ENCODE peak calls at places on chromosome 17, in five cellular contexts. One of them, this sample, is unnamed.

GRCh38 chr17:3845361-3845753 is 689 bp downstream of the NCBP3 start:
- DNase-seq in tibial nerve: no peak
- DNase-seq in upper lobe of left lung: no peak
- DNase-seq in stomach: no peak
- DNase-seq in K562: peak; percentile 44
- DNase-seq in this sample: no peak

GRCh38 chr17:43369986-43370385 is 28.8 kb upstream of the ARL4D start:
- DNase-seq in tibial nerve: no peak
- DNase-seq in upper lobe of left lung: no peak
- DNase-seq in stomach: no peak
- DNase-seq in K562: no peak
- DNase-seq in this sample: no peak

GRCh38 chr17:12545877-12546513 is 119.7 kb upstream of the MYOCD start:
- DNase-seq in upper lobe of left lung: no peak
- DNase-seq in stomach: no peak
- DNase-seq in K562: peak; percentile 38
- DNase-seq in tibial nerve: peak; percentile 44
- DNase-seq in this sample: peak; percentile 46

GRCh38 chr17:6374761-6375312 is 60.1 kb downstream of the AIPL1 start:
- DNase-seq in tibial nerve: no peak
- DNase-seq in upper lobe of left lung: no peak
- DNase-seq in stomach: no peak
- DNase-seq in K562: peak; percentile 11
- DNase-seq in this sample: no peak

GRCh38 chr17:76189741-76190140 is 48.7 kb upstream of the FOXJ1 start:
- DNase-seq in upper lobe of left lung: no peak
- DNase-seq in stomach: no peak
- DNase-seq in tibial nerve: no peak
- DNase-seq in K562: peak; percentile 66
- DNase-seq in this sample: no peak

GRCh38 chr17:64741038-64741641 is 79.0 kb upstream of the SMURF2 start:
- DNase-seq in upper lobe of left lung: no peak
- DNase-seq in stomach: peak; percentile 50
- DNase-seq in tibial nerve: no peak
- DNase-seq in K562: no peak
- DNase-seq in this sample: no peak

GRCh38 chr17:32976131-32976530 is 15.5 kb upstream of the SPACA3 start:
- DNase-seq in stomach: no peak
- DNase-seq in K562: no peak
- DNase-seq in tibial nerve: no peak
- DNase-seq in upper lobe of left lung: no peak
- DNase-seq in this sample: no peak

GRCh38 chr17:67833946-67834631 is 8.8 kb downstream of the BPTF start:
- DNase-seq in stomach: no peak
- DNase-seq in upper lobe of left lung: no peak
- DNase-seq in K562: peak; percentile 66
- DNase-seq in tibial nerve: no peak
- DNase-seq in this sample: no peak

GRCh38 chr17:65173284-65173793 is 36.2 kb downstream of the RGS9 start:
- DNase-seq in tibial nerve: no peak
- DNase-seq in stomach: peak; percentile 42
- DNase-seq in K562: peak; percentile 96
- DNase-seq in upper lobe of left lung: no peak
- DNase-seq in this sample: peak; percentile 44

GRCh38 chr17:62725791-62726249 is 82.3 kb downstream of the MARCHF10 start:
- DNase-seq in stomach: no peak
- DNase-seq in tibial nerve: no peak
- DNase-seq in upper lobe of left lung: no peak
- DNase-seq in K562: no peak
- DNase-seq in this sample: no peak

GRCh38 chr17:28545787-28546415 is 6.5 kb downstream of the UNC119 start:
- DNase-seq in upper lobe of left lung: no peak
- DNase-seq in K562: no peak
- DNase-seq in tibial nerve: no peak
- DNase-seq in stomach: no peak
- DNase-seq in this sample: no peak

GRCh38 chr17:7252176-7253043 is at the start of gene ELP5:
- DNase-seq in stomach: peak; percentile 94
- DNase-seq in K562: peak; percentile 93
- DNase-seq in upper lobe of left lung: peak; percentile 94
- DNase-seq in tibial nerve: peak; percentile 95
- DNase-seq in this sample: peak; percentile 96

GRCh38 chr17:63984651-63985386 is 12.1 kb upstream of the SCN4A start:
- DNase-seq in tibial nerve: peak; percentile 74
- DNase-seq in upper lobe of left lung: peak; percentile 56
- DNase-seq in K562: peak; percentile 48
- DNase-seq in stomach: peak; percentile 30
- DNase-seq in this sample: peak; percentile 52

GRCh38 chr17:72618018-72618509 is 474.4 kb downstream of the SLC39A11 start:
- DNase-seq in K562: peak; percentile 7
- DNase-seq in stomach: peak; percentile 83
- DNase-seq in tibial nerve: no peak
- DNase-seq in upper lobe of left lung: no peak
- DNase-seq in this sample: no peak

GRCh38 chr17:63550816-63551639 is 751 bp downstream of the DCAF7 start:
- DNase-seq in K562: peak; percentile 68
- DNase-seq in upper lobe of left lung: no peak
- DNase-seq in stomach: peak; percentile 19
- DNase-seq in tibial nerve: no peak
- DNase-seq in this sample: no peak

GRCh38 chr17:42107124-42107523 is 5.4 kb downstream of the DHX58 start:
- DNase-seq in K562: no peak
- DNase-seq in stomach: no peak
- DNase-seq in tibial nerve: no peak
- DNase-seq in upper lobe of left lung: no peak
- DNase-seq in this sample: no peak

GRCh38 chr17:54007855-54008254 is 185.1 kb downstream of the KIF2B start:
- DNase-seq in K562: no peak
- DNase-seq in tibial nerve: no peak
- DNase-seq in upper lobe of left lung: no peak
- DNase-seq in stomach: no peak
- DNase-seq in this sample: no peak

GRCh38 chr17:13537211-13537610 is 64.5 kb downstream of the HS3ST3A1 start:
- DNase-seq in K562: no peak
- DNase-seq in tibial nerve: no peak
- DNase-seq in upper lobe of left lung: no peak
- DNase-seq in stomach: no peak
- DNase-seq in this sample: no peak

GRCh38 chr17:10398352-10398751 is 23.4 kb downstream of the MYH8 start:
- DNase-seq in tibial nerve: no peak
- DNase-seq in K562: no peak
- DNase-seq in stomach: no peak
- DNase-seq in upper lobe of left lung: no peak
- DNase-seq in this sample: no peak

GRCh38 chr17:69716571-69716970 is 302.1 kb downstream of the MAP2K6 start:
- DNase-seq in upper lobe of left lung: no peak
- DNase-seq in K562: no peak
- DNase-seq in tibial nerve: no peak
- DNase-seq in stomach: no peak
- DNase-seq in this sample: no peak

GRCh38 chr17:64707077-64707591 is 45.0 kb upstream of the SMURF2 start:
- DNase-seq in upper lobe of left lung: no peak
- DNase-seq in tibial nerve: peak; percentile 81
- DNase-seq in K562: no peak
- DNase-seq in stomach: peak; percentile 77
- DNase-seq in this sample: peak; percentile 68

GRCh38 chr17:36602030-36602737 is 801 bp downstream of the MRM1 start:
- DNase-seq in stomach: no peak
- DNase-seq in K562: peak; percentile 43
- DNase-seq in tibial nerve: no peak
- DNase-seq in upper lobe of left lung: no peak
- DNase-seq in this sample: no peak

GRCh38 chr17:28498652-28499365 is 7.3 kb upstream of the FOXN1 start:
- DNase-seq in stomach: no peak
- DNase-seq in K562: no peak
- DNase-seq in tibial nerve: no peak
- DNase-seq in upper lobe of left lung: no peak
- DNase-seq in this sample: no peak

GRCh38 chr17:63649813-63650212 is 27.6 kb downstream of the MAP3K3 start:
- DNase-seq in K562: no peak
- DNase-seq in stomach: no peak
- DNase-seq in tibial nerve: no peak
- DNase-seq in upper lobe of left lung: no peak
- DNase-seq in this sample: no peak

GRCh38 chr17:45132302-45132568 is at the start of gene PLCD3:
- DNase-seq in tibial nerve: no peak
- DNase-seq in K562: no peak
- DNase-seq in stomach: no peak
- DNase-seq in upper lobe of left lung: peak; percentile 95
- DNase-seq in this sample: no peak

GRCh38 chr17:45131294-45131615 is 1.1 kb downstream of the PLCD3 start:
- DNase-seq in tibial nerve: no peak
- DNase-seq in stomach: no peak
- DNase-seq in K562: no peak
- DNase-seq in upper lobe of left lung: no peak
- DNase-seq in this sample: no peak

GRCh38 chr17:45130640-45131293 is 1.5 kb downstream of the PLCD3 start:
- DNase-seq in tibial nerve: no peak
- DNase-seq in K562: no peak
- DNase-seq in upper lobe of left lung: no peak
- DNase-seq in stomach: no peak
- DNase-seq in this sample: no peak

GRCh38 chr17:45131616-45132301 is 556 bp downstream of the PLCD3 start:
- DNase-seq in K562: peak; percentile 66
- DNase-seq in upper lobe of left lung: peak; percentile 90
- DNase-seq in tibial nerve: no peak
- DNase-seq in stomach: peak; percentile 48
- DNase-seq in this sample: peak; percentile 81

GRCh38 chr17:45132569-45133463 is 501 bp upstream of the PLCD3 start:
- DNase-seq in tibial nerve: peak; percentile 78
- DNase-seq in stomach: peak; percentile 89
- DNase-seq in upper lobe of left lung: peak; percentile 96
- DNase-seq in K562: peak; percentile 82
- DNase-seq in this sample: peak; percentile 85
- TF ChIP-seq EP300 in tibial nerve: no peak
- TF ChIP-seq EP300 in stomach: no peak
- TF ChIP-seq EP300 in upper lobe of left lung: no peak
- TF ChIP-seq EP300 in K562: no peak
- TF ChIP-seq EP300 in this sample: no peak

DNA sequence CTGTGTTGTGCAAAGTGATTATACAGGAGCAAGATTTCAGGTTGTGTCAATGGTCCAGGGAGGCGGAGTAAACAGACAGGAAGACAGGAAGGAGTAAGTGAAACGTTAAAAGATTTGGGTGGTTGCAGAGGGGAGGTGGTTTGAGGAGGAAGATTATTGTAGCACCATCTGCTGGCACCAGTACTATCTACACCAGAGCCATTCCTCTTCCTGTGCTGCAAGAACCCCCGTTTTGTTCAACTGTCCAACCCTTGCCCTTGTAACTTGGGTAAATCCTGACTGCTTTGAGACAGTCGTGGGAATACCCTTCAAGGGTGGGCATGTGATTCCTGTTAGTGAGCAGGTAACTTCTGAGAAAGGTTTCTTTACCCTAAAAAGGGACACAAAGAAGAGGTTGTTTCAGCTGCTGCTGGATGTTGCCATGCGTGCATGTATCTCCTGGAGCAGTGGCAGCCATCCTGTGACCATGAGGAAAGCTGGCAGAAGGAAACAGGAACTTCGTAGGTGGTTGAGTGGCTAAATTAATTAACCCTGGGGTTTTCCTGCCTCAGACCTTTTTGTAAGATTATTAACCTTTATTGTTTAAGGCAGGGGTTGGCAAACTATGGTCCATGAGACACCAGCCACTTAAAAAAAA is 124.1 kb downstream of the PRKCA start:
- DNase-seq in stomach: no peak
- DNase-seq in K562: peak; percentile 56
- DNase-seq in tibial nerve: no peak
- DNase-seq in upper lobe of left lung: no peak
- DNase-seq in this sample: no peak
- TF ChIP-seq CTCF in stomach: no peak
- TF ChIP-seq CTCF in K562: peak; percentile 50
- TF ChIP-seq CTCF in tibial nerve: no peak
- TF ChIP-seq CTCF in upper lobe of left lung: no peak
- TF ChIP-seq CTCF in this sample: no peak

DNA sequence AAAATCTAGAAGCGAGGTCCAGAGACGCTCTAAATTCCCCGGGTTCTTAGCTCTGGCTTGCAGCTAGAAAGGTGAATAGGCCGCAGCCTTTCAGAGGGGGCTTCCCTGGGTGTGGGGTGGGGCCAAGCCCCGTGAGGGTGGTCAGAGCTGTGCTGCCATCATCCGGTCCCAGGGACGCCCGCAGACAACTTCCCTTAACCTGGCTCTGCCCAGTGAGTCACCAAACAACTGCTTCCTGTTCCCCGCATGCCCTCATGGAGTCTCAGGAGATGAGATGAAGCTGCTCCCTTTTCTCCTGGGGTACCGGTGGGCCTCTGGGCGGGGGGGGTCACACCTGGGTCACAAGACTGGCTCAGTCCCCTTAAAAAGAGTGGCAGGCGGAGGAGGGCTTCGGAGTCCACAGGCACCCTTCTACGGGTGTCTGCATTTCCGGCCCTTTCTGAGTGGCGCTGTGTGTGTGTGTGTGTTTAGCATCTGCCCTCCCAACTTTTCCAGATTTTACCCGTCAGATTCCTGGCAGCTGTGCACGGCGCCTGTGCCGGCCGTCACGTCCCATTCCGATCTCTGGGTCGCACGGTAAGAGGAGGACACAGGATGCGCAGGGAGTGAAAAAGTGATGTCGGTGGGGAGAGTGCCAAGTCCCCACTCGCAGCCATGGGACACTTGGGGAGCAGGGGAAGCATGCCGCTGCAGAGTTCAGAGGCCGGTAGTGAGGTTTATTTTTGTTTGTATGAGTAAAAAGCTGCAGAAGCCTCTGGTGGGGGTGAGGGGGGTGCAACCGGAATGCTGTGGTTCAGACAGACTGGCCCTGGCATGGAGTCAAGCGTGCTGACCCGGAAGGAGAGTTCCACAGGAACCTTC is 16.7 kb downstream of the HIC1 start:
- DNase-seq in tibial nerve: no peak
- DNase-seq in stomach: no peak
- DNase-seq in upper lobe of left lung: peak; percentile 78
- DNase-seq in K562: no peak
- DNase-seq in this sample: peak; percentile 81
- TF ChIP-seq EP300 in tibial nerve: no peak
- TF ChIP-seq EP300 in stomach: no peak
- TF ChIP-seq EP300 in upper lobe of left lung: no peak
- TF ChIP-seq EP300 in K562: no peak
- TF ChIP-seq EP300 in this sample: peak; percentile 34

DNA sequence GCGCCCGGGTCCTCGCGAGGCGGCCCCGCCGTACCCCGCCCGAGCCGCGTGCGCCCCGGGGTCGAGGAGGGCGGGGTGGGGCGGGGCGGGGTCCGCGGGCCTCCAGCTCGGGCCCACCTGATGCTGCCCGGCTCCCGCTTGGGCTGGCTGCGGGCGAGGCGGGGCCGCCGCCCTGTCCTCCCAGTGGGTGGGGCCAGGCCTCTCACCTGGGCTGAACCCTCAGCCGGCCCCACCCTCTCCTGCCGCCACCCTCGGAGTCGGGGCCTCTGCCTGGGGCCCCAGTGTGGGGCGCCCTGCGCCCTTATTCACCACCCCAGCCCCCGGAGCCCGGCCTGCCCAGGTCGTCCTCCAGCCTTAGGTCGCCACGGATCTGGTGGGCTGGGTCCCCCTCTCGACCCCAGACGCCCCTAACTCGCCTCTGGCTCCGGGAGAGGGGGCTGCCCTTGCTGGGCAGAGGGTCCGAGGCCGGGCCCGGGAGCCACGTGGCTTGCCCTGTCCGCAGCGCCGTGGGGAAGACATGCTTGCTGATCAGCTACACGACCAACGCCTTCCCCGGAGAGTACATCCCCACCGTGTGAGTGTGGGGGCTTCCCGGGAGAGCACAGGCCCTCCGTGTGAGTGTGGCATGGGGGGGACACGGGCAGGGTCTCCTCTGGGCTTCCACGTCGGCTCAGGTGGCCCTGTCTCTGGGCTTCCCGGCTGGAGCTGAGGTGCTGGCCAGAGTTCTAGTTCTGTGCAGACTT is 578 bp downstream of the RAC3 start:
- DNase-seq in tibial nerve: no peak
- DNase-seq in K562: peak; percentile 90
- DNase-seq in stomach: peak; percentile 74
- DNase-seq in upper lobe of left lung: peak; percentile 88
- DNase-seq in this sample: no peak
- TF ChIP-seq CTCF in tibial nerve: no peak
- TF ChIP-seq CTCF in K562: no peak
- TF ChIP-seq CTCF in stomach: no peak
- TF ChIP-seq CTCF in upper lobe of left lung: no peak
- TF ChIP-seq CTCF in this sample: no peak